ENCODE peak calls at places on chromosomes 3 and 15, in seven cellular contexts. One of them, this sample, is unnamed.

GRCh38 chr3:120177151-120177550 is 82.9 kb upstream of the GSK3B start:
- DNase-seq in cerebellum: no peak
- DNase-seq in progenitor cell of endocrine pancreas: no peak
- DNase-seq in H54: peak; percentile 75
- DNase-seq in NB4: no peak
- DNase-seq in colonic mucosa: no peak
- DNase-seq in nephron progenitor cell: peak; percentile 15
- DNase-seq in this sample: peak; percentile 62

GRCh38 chr3:166829896-166830295 is 550.2 kb downstream of the ZBBX start:
- DNase-seq in cerebellum: no peak
- DNase-seq in progenitor cell of endocrine pancreas: no peak
- DNase-seq in H54: no peak
- DNase-seq in NB4: no peak
- DNase-seq in colonic mucosa: no peak
- DNase-seq in nephron progenitor cell: no peak
- DNase-seq in this sample: no peak

GRCh38 chr3:43207628-43208085 is 78.7 kb upstream of the SNRK start:
- DNase-seq in cerebellum: no peak
- DNase-seq in progenitor cell of endocrine pancreas: no peak
- DNase-seq in H54: no peak
- DNase-seq in NB4: no peak
- DNase-seq in colonic mucosa: no peak
- DNase-seq in nephron progenitor cell: no peak
- DNase-seq in this sample: no peak

GRCh38 chr3:65953881-65954733 is 84.6 kb downstream of the MAGI1 start:
- DNase-seq in cerebellum: peak; percentile 82
- DNase-seq in progenitor cell of endocrine pancreas: peak; percentile 11
- DNase-seq in H54: no peak
- DNase-seq in NB4: no peak
- DNase-seq in colonic mucosa: peak; percentile 87
- DNase-seq in nephron progenitor cell: no peak
- DNase-seq in this sample: peak; percentile 54

GRCh38 chr3:122984650-122985049 is 42.9 kb downstream of the SEMA5B start:
- DNase-seq in cerebellum: no peak
- DNase-seq in progenitor cell of endocrine pancreas: no peak
- DNase-seq in H54: no peak
- DNase-seq in NB4: no peak
- DNase-seq in colonic mucosa: no peak
- DNase-seq in nephron progenitor cell: no peak
- DNase-seq in this sample: no peak

GRCh38 chr15:47218295-47218694 is 499.0 kb upstream of the SEMA6D start:
- DNase-seq in cerebellum: no peak
- DNase-seq in progenitor cell of endocrine pancreas: no peak
- DNase-seq in H54: no peak
- DNase-seq in NB4: no peak
- DNase-seq in colonic mucosa: no peak
- DNase-seq in nephron progenitor cell: no peak
- DNase-seq in this sample: no peak

GRCh38 chr3:40920041-40920440 is 279.3 kb upstream of the CTNNB1 start:
- DNase-seq in cerebellum: no peak
- DNase-seq in progenitor cell of endocrine pancreas: no peak
- DNase-seq in H54: peak; percentile 10
- DNase-seq in NB4: peak; percentile 1
- DNase-seq in colonic mucosa: no peak
- DNase-seq in nephron progenitor cell: no peak
- DNase-seq in this sample: no peak

GRCh38 chr15:95804484-95804883 is 526.0 kb upstream of the NR2F2 start:
- DNase-seq in cerebellum: no peak
- DNase-seq in progenitor cell of endocrine pancreas: no peak
- DNase-seq in H54: no peak
- DNase-seq in NB4: no peak
- DNase-seq in colonic mucosa: no peak
- DNase-seq in nephron progenitor cell: no peak
- DNase-seq in this sample: no peak

GRCh38 chr3:113954091-113954685 is 6.4 kb downstream of the ZDHHC23 start:
- DNase-seq in cerebellum: peak; percentile 43
- DNase-seq in progenitor cell of endocrine pancreas: no peak
- DNase-seq in H54: no peak
- DNase-seq in NB4: no peak
- DNase-seq in colonic mucosa: no peak
- DNase-seq in nephron progenitor cell: no peak
- DNase-seq in this sample: no peak

GRCh38 chr3:29202368-29202767 is 78.5 kb upstream of the RBMS3 start:
- DNase-seq in cerebellum: no peak
- DNase-seq in progenitor cell of endocrine pancreas: no peak
- DNase-seq in H54: no peak
- DNase-seq in NB4: no peak
- DNase-seq in colonic mucosa: no peak
- DNase-seq in nephron progenitor cell: no peak
- DNase-seq in this sample: no peak

GRCh38 chr3:8741581-8742355 is 8.2 kb downstream of the CAV3 start:
- DNase-seq in cerebellum: no peak
- DNase-seq in progenitor cell of endocrine pancreas: no peak
- DNase-seq in H54: peak; percentile 80
- DNase-seq in NB4: peak; percentile 79
- DNase-seq in colonic mucosa: no peak
- DNase-seq in nephron progenitor cell: peak; percentile 68
- DNase-seq in this sample: no peak

GRCh38 chr15:100725121-100726069 is 123.0 kb downstream of the ASB7 start:
- DNase-seq in cerebellum: no peak
- DNase-seq in progenitor cell of endocrine pancreas: no peak
- DNase-seq in H54: no peak
- DNase-seq in NB4: no peak
- DNase-seq in colonic mucosa: peak; percentile 14
- DNase-seq in nephron progenitor cell: no peak
- DNase-seq in this sample: no peak

GRCh38 chr3:195221015-195221853 is 49.7 kb downstream of the XXYLT1 start:
- DNase-seq in cerebellum: no peak
- DNase-seq in progenitor cell of endocrine pancreas: no peak
- DNase-seq in H54: no peak
- DNase-seq in NB4: peak; percentile 92
- DNase-seq in colonic mucosa: peak; percentile 6
- DNase-seq in nephron progenitor cell: no peak
- DNase-seq in this sample: peak; percentile 26

GRCh38 chr3:31777092-31777491 is 204.0 kb downstream of the OSBPL10 start:
- DNase-seq in cerebellum: no peak
- DNase-seq in progenitor cell of endocrine pancreas: no peak
- DNase-seq in H54: peak; percentile 9
- DNase-seq in NB4: no peak
- DNase-seq in colonic mucosa: no peak
- DNase-seq in nephron progenitor cell: no peak
- DNase-seq in this sample: no peak

GRCh38 chr15:57149196-57149595 is 227.1 kb upstream of the CGNL1 start:
- DNase-seq in cerebellum: no peak
- DNase-seq in progenitor cell of endocrine pancreas: no peak
- DNase-seq in H54: no peak
- DNase-seq in NB4: no peak
- DNase-seq in colonic mucosa: no peak
- DNase-seq in nephron progenitor cell: no peak
- DNase-seq in this sample: no peak

GRCh38 chr3:140062461-140062860 is 127.5 kb downstream of the CLSTN2 start:
- DNase-seq in cerebellum: no peak
- DNase-seq in progenitor cell of endocrine pancreas: no peak
- DNase-seq in H54: no peak
- DNase-seq in NB4: no peak
- DNase-seq in colonic mucosa: no peak
- DNase-seq in nephron progenitor cell: no peak
- DNase-seq in this sample: no peak

GRCh38 chr3:36488077-36488789 is 107.9 kb downstream of the STAC start:
- DNase-seq in cerebellum: no peak
- DNase-seq in progenitor cell of endocrine pancreas: no peak
- DNase-seq in H54: no peak
- DNase-seq in NB4: no peak
- DNase-seq in colonic mucosa: no peak
- DNase-seq in nephron progenitor cell: no peak
- DNase-seq in this sample: no peak

This sample was measured in left lung.